ENCODE peak calls at places on chromosomes 1 and 21, in ten cellular contexts. H, K, V, C, F, Z, O, U, M and T are unnamed samples.

GRCh38 chr1:47871799-47872353 is 125.3 kb downstream of the TRABD2B start:
- DNase-seq in H (no peak), K (no peak), V (no peak), C (no peak), F (no peak), Z (peak; percentile 57), O (no peak), U (no peak), M (no peak), T (no peak)

GRCh38 chr1:109256971-109257681 is 7.8 kb downstream of the CELSR2 start:
- DNase-seq in H (no peak), K (no peak), V (peak; percentile 89), C (no peak), F (no peak), Z (no peak), O (no peak), U (no peak), M (no peak), T (no peak)

GRCh38 chr1:240352769-240353168 is 259.2 kb downstream of the GREM2 start:
- DNase-seq in H (no peak), K (no peak), V (peak; percentile 23), C (no peak), F (no peak), Z (no peak), O (no peak), U (no peak), M (no peak), T (no peak)

GRCh38 chr1:80534606-80535360 is 1266.0 kb upstream of the ADGRL2 start:
- DNase-seq in H (no peak), K (no peak), V (no peak), C (no peak), F (no peak), Z (no peak), O (no peak), U (no peak), M (no peak), T (no peak)

GRCh38 chr1:226943927-226944326 is 3.8 kb downstream of the COQ8A start:
- DNase-seq in H (no peak), K (no peak), V (no peak), C (no peak), F (no peak), Z (peak; percentile 44), O (no peak), U (no peak), M (no peak), T (no peak)

GRCh38 chr1:65480684-65481405 is 60.4 kb downstream of the LEPR start:
- DNase-seq in H (no peak), K (no peak), V (no peak), C (no peak), F (no peak), Z (no peak), O (no peak), U (no peak), M (no peak), T (no peak)

GRCh38 chr1:119080586-119080985 is 59.9 kb downstream of the WARS2 start:
- DNase-seq in H (no peak), K (peak; percentile 50), V (peak; percentile 42), C (no peak), F (peak; percentile 19), Z (peak; percentile 71), O (no peak), U (peak; percentile 32), M (no peak), T (no peak)

GRCh38 chr1:182485861-182486260 is 35.9 kb downstream of the RGSL1 start:
- DNase-seq in H (no peak), K (no peak), V (no peak), C (no peak), F (no peak), Z (no peak), O (no peak), U (no peak), M (no peak), T (no peak)

DNA sequence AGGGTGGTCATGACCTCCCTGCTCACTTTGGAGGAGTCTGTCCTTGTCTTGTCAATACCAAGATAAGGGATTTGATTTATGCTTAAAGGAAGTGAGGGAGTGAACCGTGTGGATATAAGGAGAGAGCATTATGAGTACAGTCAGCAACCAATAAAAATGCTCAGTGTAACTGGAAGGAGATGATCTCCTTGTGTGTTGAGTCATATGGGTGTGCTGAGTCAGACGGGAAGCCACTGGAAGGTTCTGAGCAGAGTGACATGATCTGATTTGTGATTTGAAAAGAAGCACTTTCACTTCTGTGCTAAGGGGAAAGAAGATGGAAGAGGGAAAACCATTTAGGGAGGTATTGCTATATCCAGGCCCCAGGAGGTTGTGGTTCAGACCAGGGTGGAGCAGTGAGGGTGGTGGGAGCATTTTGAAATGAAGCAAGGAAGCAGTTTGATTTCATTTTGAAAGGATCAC is 2.5 kb upstream of the BCL10 start:
- DNase-seq in H (no peak), K (no peak), V (peak; percentile 96), C (no peak), F (no peak), Z (no peak), O (no peak), U (no peak), M (no peak), T (no peak)
- H3K4me3 ChIP-seq in H (no peak overlapping the region), K (no peak overlapping the region), V (peak overlapping the region; percentile 53), C (no peak overlapping the region), F (no peak overlapping the region), Z (no peak overlapping the region), O (no peak overlapping the region), U (no peak overlapping the region), M (no peak overlapping the region), T (no peak overlapping the region)

DNA sequence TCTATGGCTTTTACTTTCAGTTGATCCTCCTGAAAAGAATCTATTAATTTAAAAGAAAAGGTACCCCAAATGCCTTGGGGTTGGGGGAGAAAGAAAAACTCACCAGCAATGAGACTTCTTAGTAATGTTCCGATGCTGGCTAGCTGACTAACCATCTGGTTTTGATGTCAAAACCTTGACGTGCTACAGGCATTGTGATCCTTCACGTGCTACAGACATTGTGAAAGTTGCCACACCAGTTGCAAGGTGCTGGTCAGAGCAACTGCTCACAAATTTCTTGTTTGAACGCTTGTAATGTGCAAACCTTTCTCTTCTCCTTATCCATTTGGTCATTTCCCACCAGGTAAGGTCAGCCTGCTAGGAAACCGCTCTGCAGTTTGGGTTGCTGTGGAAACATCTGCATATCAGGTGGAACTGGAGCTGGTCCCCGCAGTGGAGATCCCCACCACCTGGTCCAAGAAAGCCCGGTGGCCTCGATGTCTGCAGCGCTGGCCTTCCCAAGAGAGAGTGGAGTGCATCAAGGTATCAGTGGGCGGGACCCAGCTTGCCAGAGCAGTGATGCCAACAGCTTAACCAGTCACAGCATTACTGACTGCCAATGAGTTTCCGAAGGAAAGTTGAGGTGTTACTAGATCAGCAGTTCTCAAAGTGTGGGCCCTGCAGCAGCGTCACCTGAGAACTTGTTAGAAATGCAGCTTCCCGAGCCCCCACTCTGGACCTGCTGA is 16.1 kb downstream of the MAB21L3 start:
- DNase-seq in H (no peak), K (no peak), V (no peak), C (no peak), F (no peak), Z (no peak), O (no peak), U (no peak), M (no peak), T (no peak)
- H3K36me3 ChIP-seq in H (no peaks in the 10 kb centered on the region), K (no peaks in the 10 kb centered on the region), V (no peaks in the 10 kb centered on the region), C (no peaks in the 10 kb centered on the region), F (no peaks in the 10 kb centered on the region), Z (no peaks in the 10 kb centered on the region), O (no peaks in the 10 kb centered on the region), U (no peaks in the 10 kb centered on the region), M (no peaks in the 10 kb centered on the region), T (no peaks in the 10 kb centered on the region)

GRCh38 chr21:43193088-43193650 is 24.4 kb downstream of the CRYAA start:
- DNase-seq in H (no peak), K (no peak), V (no peak), C (no peak), F (no peak), Z (peak; percentile 21), O (peak; percentile 7), U (no peak), M (no peak), T (no peak)

GRCh38 chr21:43194303-43195130 is 25.7 kb downstream of the CRYAA start:
- DNase-seq in H (peak; percentile 42), K (peak; percentile 10), V (peak; percentile 49), C (no peak), F (no peak), Z (peak; percentile 56), O (peak; percentile 8), U (no peak), M (no peak), T (peak; percentile 40)

GRCh38 chr21:43196789-43197188 is 28.0 kb downstream of the CRYAA start:
- DNase-seq in H (peak; percentile 29), K (no peak), V (no peak), C (peak; percentile 79), F (no peak), Z (peak; percentile 28), O (peak; percentile 23), U (peak; percentile 26), M (no peak), T (no peak)

GRCh38 chr21:43193651-43194302 is 25.0 kb downstream of the CRYAA start:
- DNase-seq in H (peak; percentile 75), K (peak; percentile 16), V (peak; percentile 95), C (no peak), F (peak; percentile 54), Z (peak; percentile 56), O (peak; percentile 18), U (no peak), M (no peak), T (peak; percentile 47)

GRCh38 chr21:43195131-43196021 is 26.6 kb downstream of the CRYAA start:
- DNase-seq in H (peak; percentile 86), K (peak; percentile 14), V (peak; percentile 78), C (no peak), F (peak; percentile 68), Z (peak; percentile 54), O (peak; percentile 19), U (no peak), M (no peak), T (peak; percentile 46)
- H3K4me3 ChIP-seq in H (no peak overlapping the region), K (no peak overlapping the region), V (no peak overlapping the region), C (no peak overlapping the region), F (no peak overlapping the region), Z (no peak overlapping the region), O (no peak overlapping the region), U (no peak overlapping the region), M (no peak overlapping the region), T (no peak overlapping the region)

GRCh38 chr21:44964381-44964780 is 24.6 kb downstream of the SLX9 start:
- DNase-seq in H (peak; percentile 42), K (no peak), V (no peak), C (no peak), F (peak; percentile 6), Z (no peak), O (no peak), U (no peak), M (no peak), T (no peak)

GRCh38 chr21:44965251-44966022 is 25.6 kb downstream of the SLX9 start:
- DNase-seq in H (peak; percentile 46), K (no peak), V (peak; percentile 94), C (no peak), F (peak; percentile 18), Z (no peak), O (no peak), U (no peak), M (no peak), T (no peak)

GRCh38 chr21:44960141-44961092 is 20.6 kb downstream of the SLX9 start:
- DNase-seq in H (peak; percentile 44), K (no peak), V (no peak), C (no peak), F (no peak), Z (peak; percentile 64), O (no peak), U (no peak), M (no peak), T (no peak)

GRCh38 chr21:44959376-44960091 is 19.7 kb downstream of the SLX9 start:
- DNase-seq in H (peak; percentile 52), K (no peak), V (no peak), C (no peak), F (peak; percentile 14), Z (peak; percentile 68), O (no peak), U (no peak), M (no peak), T (peak; percentile 52)

DNA sequence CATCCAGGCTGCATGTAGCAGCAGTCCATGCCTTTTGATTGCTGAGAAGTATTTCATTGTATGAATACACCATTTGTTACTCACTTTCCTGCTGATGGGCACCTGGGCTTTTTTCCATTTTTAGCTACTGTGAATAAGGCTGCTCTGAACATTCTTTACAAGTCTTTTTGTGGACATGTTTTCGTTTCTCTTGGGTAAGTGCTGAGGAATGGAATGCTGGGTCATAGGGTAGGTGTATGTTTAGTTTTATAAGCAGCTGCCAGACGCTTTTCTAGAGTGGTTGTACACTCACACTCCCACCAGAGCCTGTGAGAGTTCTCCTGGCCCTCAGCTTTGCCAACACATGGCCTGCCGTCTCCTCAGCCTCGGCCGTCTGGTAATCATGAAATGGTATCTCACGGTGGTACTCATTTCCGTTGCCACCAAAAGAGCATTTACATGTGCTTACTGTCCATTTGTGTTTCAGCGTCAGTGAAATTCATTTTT is 22.7 kb downstream of the SLX9 start:
- DNase-seq in H (peak; percentile 27), K (no peak), V (peak; percentile 97), C (no peak), F (no peak), Z (no peak), O (no peak), U (no peak), M (no peak), T (no peak)
- H3K36me3 ChIP-seq in H (peaks cover 4% of the 10 kb centered on the region), K (no peaks in the 10 kb centered on the region), V (peaks cover 26% of the 10 kb centered on the region), C (peaks cover 39% of the 10 kb centered on the region), F (peaks cover 19% of the 10 kb centered on the region), Z (no peaks in the 10 kb centered on the region), O (peaks cover 5% of the 10 kb centered on the region), U (no peaks in the 10 kb centered on the region), M (no peaks in the 10 kb centered on the region), T (no peaks in the 10 kb centered on the region)